ENCODE peak calls at places on chromosome 5, in six cellular contexts. L, R, Q, J, B and C are unnamed samples.
A peak's percentile ranks its signal among the peaks of the same experiment; 100 is the strongest.

GRCh38 chr5:154972476-154973080 is 31.7 kb downstream of the MRPL22 start:
- DNase-seq in J (peak; percentile 36), R (no peak), Q (no peak), B (peak; percentile 29), L (no peak), C (peak; percentile 40)

GRCh38 chr5:75648712-75649111 is 37.5 kb downstream of the ANKDD1B start:
- DNase-seq in J (no peak), Q (no peak), R (no peak), L (no peak), B (no peak), C (no peak)

GRCh38 chr5:160262151-160262550 is 32.8 kb downstream of the FABP6 start:
- DNase-seq in Q (no peak), R (no peak), B (no peak), J (peak; percentile 93), L (no peak), C (peak; percentile 65)

GRCh38 chr5:51651476-51651875 is 268.2 kb downstream of the ISL1 start:
- DNase-seq in Q (no peak), B (no peak), J (no peak), R (no peak), L (no peak), C (no peak)

GRCh38 chr5:171418982-171419662 is at the start of gene FGF18:
- DNase-seq in R (peak; percentile 62), L (peak; percentile 67), J (peak; percentile 91), Q (peak; percentile 62), B (peak; percentile 61), C (peak; percentile 90)

GRCh38 chr5:167937628-167938000 is 353.8 kb upstream of the WWC1 start:
- DNase-seq in R (no peak), J (no peak), Q (no peak), L (no peak), B (no peak), C (no peak)

GRCh38 chr5:168408561-168409321 is 77.5 kb upstream of the RARS1 start:
- DNase-seq in Q (no peak), J (no peak), B (no peak), R (no peak), L (no peak), C (no peak)

GRCh38 chr5:149125386-149125891 is 15.9 kb upstream of the ABLIM3 start:
- DNase-seq in L (no peak), R (no peak), Q (no peak), J (peak; percentile 52), B (no peak), C (peak; percentile 68)

GRCh38 chr5:93845376-93845775 is 104.0 kb upstream of the POU5F2 start:
- DNase-seq in Q (no peak), R (no peak), J (no peak), L (no peak), B (no peak), C (no peak)

GRCh38 chr5:96117863-96118651 is 156.4 kb upstream of the ELL2 start:
- DNase-seq in R (no peak), L (no peak), B (no peak), J (no peak), Q (no peak), C (no peak)

GRCh38 chr5:172530835-172531703 is 76.7 kb upstream of the SH3PXD2B start:
- DNase-seq in B (no peak), L (no peak), R (peak; percentile 33), Q (no peak), J (no peak), C (no peak)

GRCh38 chr5:135335031-135335828 is 63.8 kb downstream of the MACROH2A1 start:
- DNase-seq in R (no peak), L (no peak), J (no peak), Q (no peak), B (no peak), C (no peak)

GRCh38 chr5:43691275-43691674 is 88.3 kb downstream of the NNT start:
- DNase-seq in R (no peak), B (no peak), J (no peak), L (no peak), Q (no peak), C (no peak)

GRCh38 chr5:135024956-135025729 is 8.9 kb downstream of the PITX1 start:
- DNase-seq in L (no peak), J (no peak), B (no peak), Q (no peak), R (no peak), C (no peak)

GRCh38 chr5:157540707-157541451 is 34.7 kb downstream of the ADAM19 start:
- DNase-seq in J (peak; percentile 15), B (no peak), R (peak; percentile 65), L (peak; percentile 47), Q (peak; percentile 58), C (no peak)

GRCh38 chr5:179616002-179616594 is 7.4 kb downstream of the HNRNPH1 start:
- DNase-seq in L (no peak), R (no peak), J (no peak), Q (no peak), B (no peak), C (no peak)

GRCh38 chr5:179680780-179681411 is at the start of gene CBY3:
- DNase-seq in J (no peak), Q (no peak), R (no peak), L (no peak), B (no peak), C (no peak)